ENCODE peak calls at places on chromosome X, in five cellular contexts. H, D, O, J and M are unnamed samples.

GRCh38 chrX:9227276-9227675 is 193.3 kb upstream of the FAM9B start:
- DNase-seq in H (no peak), D (no peak), O (no peak), J (no peak), M (no peak)

GRCh38 chrX:105331244-105331643 is 110.8 kb upstream of the TEX13A start:
- DNase-seq in H (no peak), D (no peak), O (no peak), J (no peak), M (no peak)

GRCh38 chrX:38987135-38987780 is 186.0 kb downstream of the MID1IP1 start:
- DNase-seq in H (peak), D (no peak), O (no peak), J (no peak), M (peak)

GRCh38 chrX:96027363-96027894 is 657.2 kb upstream of the DIAPH2 start:
- DNase-seq in H (no peak), D (no peak), O (no peak), J (no peak), M (no peak)

GRCh38 chrX:39149761-39150160 is 348.5 kb downstream of the MID1IP1 start:
- DNase-seq in H (peak), D (peak), O (peak), J (no peak), M (peak)

GRCh38 chrX:136525738-136526606 is 6.0 kb upstream of the VGLL1 start:
- DNase-seq in H (no peak), D (no peak), O (no peak), J (no peak), M (no peak)

GRCh38 chrX:33149580-33149979 is 61.8 kb downstream of the DMD start:
- DNase-seq in H (no peak), D (no peak), O (no peak), J (no peak), M (no peak)

GRCh38 chrX:3599787-3600465 is 113.5 kb downstream of the PRKX start:
- DNase-seq in H (no peak), D (no peak), O (no peak), J (no peak), M (no peak)

GRCh38 chrX:103538728-103539127 is 19.4 kb upstream of the RAB40A start:
- DNase-seq in H (no peak), D (no peak), O (no peak), J (no peak), M (no peak)

GRCh38 chrX:133305348-133305747 is 87.2 kb upstream of the TFDP3 start:
- DNase-seq in H (no peak), D (no peak), O (no peak), J (no peak), M (no peak)

GRCh38 chrX:56231706-56232105 is 450 bp upstream of the KLF8 start:
- DNase-seq in H (no peak), D (no peak), O (no peak), J (no peak), M (no peak)

GRCh38 chrX:16239211-16239610 is 71.9 kb downstream of the MAGEB17 start:
- DNase-seq in H (no peak), D (no peak), O (no peak), J (peak), M (no peak)

GRCh38 chrX:147364896-147365295 is 546.8 kb upstream of the FMR1 start:
- DNase-seq in H (no peak), D (no peak), O (no peak), J (no peak), M (no peak)

GRCh38 chrX:9885150-9885549 is 82.0 kb upstream of the CLDN34 start:
- DNase-seq in H (peak), D (peak), O (no peak), J (peak), M (peak)

GRCh38 chrX:101257448-101258259 is 33.5 kb downstream of the TAF7L start:
- DNase-seq in H (no peak), D (no peak), O (no peak), J (no peak), M (no peak)

GRCh38 chrX:39242187-39242586 is 440.9 kb downstream of the MID1IP1 start:
- DNase-seq in H (no peak), D (no peak), O (no peak), J (peak), M (peak)

GRCh38 chrX:82677281-82677680 is 830.8 kb upstream of the POU3F4 start:
- DNase-seq in H (no peak), D (no peak), O (no peak), J (no peak), M (no peak)

GRCh38 chrX:40755291-40756249 is 20.2 kb upstream of the MED14 start:
- DNase-seq in H (no peak), D (no peak), O (no peak), J (no peak), M (no peak)

GRCh38 chrX:154516655-154517100 is 646 bp upstream of the FAM3A start:
- DNase-seq in H (no peak), D (no peak), O (peak), J (no peak), M (no peak)

GRCh38 chrX:154512879-154513553 is 3.0 kb downstream of the FAM3A start:
- DNase-seq in H (no peak), D (no peak), O (no peak), J (no peak), M (no peak)

GRCh38 chrX:154513662-154514204 is 2.3 kb downstream of the FAM3A start:
- DNase-seq in H (no peak), D (no peak), O (no peak), J (no peak), M (no peak)

GRCh38 chrX:154517101-154517781 is 1.2 kb upstream of the FAM3A start:
- DNase-seq in H (no peak), D (no peak), O (no peak), J (no peak), M (peak)

GRCh38 chrX:154515803-154516654 is at the start of gene FAM3A:
- DNase-seq in H (peak), D (peak), O (peak), J (peak), M (peak)
- TF ChIP-seq CTCF in H (no peak), D (no peak), O (no peak), J (no peak), M (no peak)

DNA sequence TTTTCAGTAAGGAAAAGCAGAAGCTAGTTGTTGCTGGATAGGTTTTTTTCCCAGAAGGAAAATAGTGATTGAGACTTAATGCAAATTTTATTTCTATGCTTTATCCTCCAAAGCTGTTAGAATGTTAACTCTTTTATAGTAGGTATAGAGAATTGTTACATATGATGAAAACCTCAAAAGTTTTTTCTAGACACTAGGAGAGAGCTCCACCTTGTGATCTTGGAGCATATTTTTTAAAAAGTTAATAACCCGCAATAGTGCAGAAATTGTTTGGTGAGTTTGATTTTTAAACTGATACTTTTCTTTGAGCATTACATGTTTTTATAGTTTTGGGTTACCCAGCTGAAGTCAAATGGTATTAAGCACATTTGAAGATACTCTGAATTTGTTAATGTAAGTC is 56.5 kb downstream of the STAG2 start:
- DNase-seq in H (no peak), D (no peak), O (no peak), J (no peak), M (no peak)
- TF ChIP-seq CTCF in H (no peak), D (peak), O (no peak), J (no peak), M (no peak)

GRCh38 chrX:110045421-110045820 is 42.5 kb downstream of the TMEM164 start:
- DNase-seq in H (peak), D (no peak), O (no peak), J (no peak), M (no peak)

GRCh38 chrX:110044531-110045249 is 41.8 kb downstream of the TMEM164 start:
- DNase-seq in H (no peak), D (no peak), O (no peak), J (no peak), M (no peak)

GRCh38 chrX:110046971-110047370 is 44.1 kb downstream of the TMEM164 start:
- DNase-seq in H (no peak), D (no peak), O (no peak), J (no peak), M (no peak)

GRCh38 chrX:110049096-110049495 is 46.2 kb downstream of the TMEM164 start:
- DNase-seq in H (no peak), D (no peak), O (no peak), J (no peak), M (no peak)

GRCh38 chrX:110045988-110046387 is 43.1 kb downstream of the TMEM164 start:
- DNase-seq in H (no peak), D (no peak), O (no peak), J (no peak), M (no peak)
- TF ChIP-seq CTCF in H (no peak), D (no peak), O (no peak), J (no peak), M (no peak)

DNA sequence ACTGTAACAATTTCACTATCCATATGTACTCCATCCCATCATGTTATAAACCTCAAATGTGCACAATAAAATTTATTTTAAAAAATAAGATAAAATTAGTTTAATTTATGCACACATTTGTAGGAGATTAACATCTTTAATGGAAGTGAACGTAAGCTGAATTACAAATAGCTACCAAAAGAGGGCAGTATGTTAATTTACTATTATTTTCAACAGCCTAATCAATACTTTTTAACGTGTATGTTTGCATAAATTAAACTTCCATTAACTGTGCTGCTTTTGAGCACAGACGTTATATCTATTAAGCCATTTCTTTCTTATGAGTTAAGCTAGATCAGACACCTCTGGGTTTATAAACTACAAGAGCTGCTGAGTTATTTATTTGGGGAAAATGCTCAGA is 56.5 kb upstream of the PHKA2 start:
- DNase-seq in H (no peak), D (no peak), O (no peak), J (peak), M (no peak)
- TF ChIP-seq CTCF in H (peak), D (peak), O (no peak), J (peak), M (peak)

DNA sequence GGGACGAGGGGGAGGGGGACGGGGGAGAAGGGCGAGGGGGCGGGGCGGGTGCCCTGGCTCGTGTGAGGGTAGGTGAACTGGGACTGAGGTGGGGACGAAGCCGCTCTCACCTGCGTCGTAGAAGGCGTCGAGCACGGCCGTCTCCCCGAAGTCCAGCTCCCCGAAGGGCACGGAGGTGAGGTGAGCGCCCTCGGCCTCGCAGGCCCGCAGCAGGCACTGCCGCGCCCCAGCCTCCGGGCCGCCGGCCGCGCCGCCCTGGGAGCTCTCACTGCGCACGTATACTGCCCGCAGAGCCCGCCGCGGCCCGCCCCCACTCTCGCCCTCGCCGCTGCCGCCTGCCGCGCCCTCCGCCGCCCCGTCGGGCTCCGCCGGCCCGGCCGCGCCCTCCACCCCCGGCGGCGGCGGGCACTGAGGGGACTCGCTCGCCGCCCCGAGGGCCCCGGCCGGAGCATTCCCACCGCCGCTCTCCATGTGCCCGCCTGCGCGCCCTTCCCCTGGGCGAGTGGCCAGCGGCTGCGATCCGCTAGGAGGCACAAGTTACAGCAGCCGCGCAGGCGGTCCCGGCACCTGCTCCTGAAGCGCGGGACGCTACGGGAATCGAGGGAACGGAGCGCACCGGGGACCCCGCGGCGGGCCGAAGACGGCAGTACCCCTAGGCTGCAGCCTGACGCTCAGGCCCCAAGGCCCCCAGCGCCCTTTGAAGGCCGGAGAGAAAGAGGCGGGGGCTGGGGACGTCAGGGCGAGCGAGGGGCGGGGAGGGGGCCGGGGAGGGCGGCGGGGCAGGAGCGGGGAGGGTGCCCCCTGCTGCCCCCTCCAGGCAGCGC is at the start of gene MAP3K15:
- DNase-seq in H (peak), D (no peak), O (no peak), J (no peak), M (peak)
- TF ChIP-seq CTCF in H (peak), D (no peak), O (no peak), J (no peak), M (peak)

GRCh38 chrX:22664826-22665225 is 334.9 kb upstream of the DDX53 start:
- DNase-seq in H (no peak), D (no peak), O (no peak), J (no peak), M (no peak)

GRCh38 chrX:22665818-22666217 is 333.9 kb upstream of the DDX53 start:
- DNase-seq in H (no peak), D (no peak), O (no peak), J (no peak), M (no peak)

GRCh38 chrX:22662776-22663175 is 337.0 kb upstream of the DDX53 start:
- DNase-seq in H (no peak), D (no peak), O (no peak), J (no peak), M (no peak)

GRCh38 chrX:22660756-22661155 is 339.0 kb upstream of the DDX53 start:
- DNase-seq in H (no peak), D (no peak), O (no peak), J (no peak), M (no peak)

DNA sequence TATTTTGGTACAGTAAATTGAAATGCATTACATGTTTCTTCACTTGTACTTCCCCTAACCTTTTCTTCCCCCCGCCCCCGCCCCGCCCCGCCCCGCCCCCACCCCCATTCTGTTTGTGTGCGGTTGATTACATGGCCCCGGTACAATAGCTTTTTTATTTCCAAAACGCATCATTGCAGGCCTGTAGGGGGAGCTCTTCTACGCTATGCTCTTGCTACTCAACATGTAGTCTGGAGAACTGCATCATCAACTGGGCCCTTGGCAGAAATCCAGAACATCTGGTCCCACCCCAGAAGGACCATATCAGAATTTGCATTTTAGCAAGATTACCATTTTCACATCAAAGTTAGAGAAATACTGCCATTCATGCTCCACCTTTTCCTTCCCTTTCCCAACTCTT is 333.3 kb upstream of the DDX53 start:
- DNase-seq in H (peak), D (no peak), O (no peak), J (peak), M (peak)
- TF ChIP-seq CTCF in H (peak), D (no peak), O (no peak), J (peak), M (no peak)

GRCh38 chrX:21974011-21974385 is 33.5 kb downstream of the SMS start:
- DNase-seq in H (no peak), D (no peak), O (no peak), J (no peak), M (no peak)

GRCh38 chrX:21973321-21974010 is 33.0 kb downstream of the SMS start:
- DNase-seq in H (no peak), D (no peak), O (no peak), J (no peak), M (no peak)

GRCh38 chrX:21975242-21975641 is 34.7 kb downstream of the SMS start:
- DNase-seq in H (no peak), D (no peak), O (no peak), J (no peak), M (no peak)

GRCh38 chrX:21978346-21978745 is 37.8 kb downstream of the SMS start:
- DNase-seq in H (no peak), D (no peak), O (no peak), J (no peak), M (no peak)

GRCh38 chrX:21975827-21976226 is 35.3 kb downstream of the SMS start:
- DNase-seq in H (no peak), D (no peak), O (no peak), J (no peak), M (no peak)
- TF ChIP-seq CTCF in H (no peak), D (no peak), O (no peak), J (no peak), M (no peak)

GRCh38 chrX:121062289-121062688 is 14.9 kb downstream of the GLUD2 start:
- DNase-seq in H (no peak), D (no peak), O (no peak), J (no peak), M (no peak)
- TF ChIP-seq CTCF in H (no peak), D (no peak), O (no peak), J (no peak), M (no peak)